ENCODE peak calls at places on chromosome 4, in seven cellular contexts. B is B cell; N is stimulated activated CD4-positive, alpha-beta T cell treated with anti-CD3 and anti-CD28 coated beads, Interleukin-2, amount 100 ng/mL, for 48 hours; Y is GM06990; C is naive thymus-derived CD8-positive, alpha-beta T cell; U is anterior cingulate cortex; G is kidney glomerular epithelial cell. R is an unnamed sample.

GRCh38 chr4:162323919-162324318 is 160.1 kb upstream of the FSTL5 start:
- DNase-seq in B (no peak), N (no peak), Y (no peak), C (no peak), U (no peak), G (no peak), R (no peak)

GRCh38 chr4:140195806-140196205 is 41.8 kb upstream of the MAML3 start:
- DNase-seq in B (no peak), N (no peak), Y (no peak), C (no peak), U (no peak), G (no peak), R (no peak)

GRCh38 chr4:109199585-109199984 is 102.9 kb downstream of the COL25A1 start:
- DNase-seq in B (no peak), N (no peak), Y (no peak), C (no peak), U (no peak), G (no peak), R (no peak)

GRCh38 chr4:2882341-2882740 is 38.7 kb downstream of the ADD1 start:
- DNase-seq in B (no peak), N (no peak), Y (no peak), C (no peak), U (no peak), G (no peak), R (no peak)

GRCh38 chr4:168724960-168725359 is 228.1 kb downstream of the PALLD start:
- DNase-seq in B (no peak), N (no peak), Y (peak; percentile 17), C (no peak), U (no peak), G (no peak), R (no peak)

GRCh38 chr4:67437974-67438713 is 107.2 kb downstream of the CENPC start:
- DNase-seq in B (no peak), N (no peak), Y (no peak), C (no peak), U (no peak), G (no peak), R (peak; percentile 27)

GRCh38 chr4:78057600-78058560 is 757 bp downstream of the FRAS1 start:
- DNase-seq in B (no peak), N (no peak), Y (peak; percentile 30), C (no peak), U (peak; percentile 57), G (peak; percentile 52), R (peak; percentile 5)

GRCh38 chr4:173264245-173264959 is 69.8 kb downstream of the HMGB2 start:
- DNase-seq in B (no peak), N (no peak), Y (peak; percentile 20), C (peak; percentile 12), U (no peak), G (no peak), R (peak; percentile 39)

GRCh38 chr4:188987011-188987410 is 847.8 kb downstream of the TRIML1 start:
- DNase-seq in B (no peak), N (no peak), Y (no peak), C (no peak), U (no peak), G (no peak), R (no peak)

GRCh38 chr4:39020130-39020529 is 12.1 kb downstream of the TMEM156 start:
- DNase-seq in B (no peak), N (no peak), Y (no peak), C (no peak), U (no peak), G (no peak), R (no peak)

GRCh38 chr4:17688011-17688441 is 73.6 kb downstream of the MED28 start:
- DNase-seq in B (no peak), N (no peak), Y (no peak), C (no peak), U (no peak), G (no peak), R (no peak)

GRCh38 chr4:143653031-143653430 is 47.4 kb downstream of the FREM3 start:
- DNase-seq in B (no peak), N (no peak), Y (no peak), C (no peak), U (no peak), G (no peak), R (no peak)

GRCh38 chr4:22515145-22515887 is 550 bp downstream of the ADGRA3 start:
- DNase-seq in B (no peak), N (peak; percentile 8), Y (peak; percentile 81), C (peak; percentile 22), U (peak; percentile 54), G (peak; percentile 51), R (peak; percentile 52)

GRCh38 chr4:98506462-98507132 is 151.8 kb downstream of the TSPAN5 start:
- DNase-seq in B (no peak), N (no peak), Y (no peak), C (no peak), U (no peak), G (no peak), R (no peak)

GRCh38 chr4:62917649-62918048 is 1491.6 kb downstream of the TECRL start:
- DNase-seq in B (no peak), N (no peak), Y (no peak), C (no peak), U (no peak), G (no peak), R (no peak)

GRCh38 chr4:182380701-182381295 is 137.6 kb downstream of the TENM3 start:
- DNase-seq in B (no peak), N (no peak), Y (no peak), C (no peak), U (no peak), G (no peak), R (no peak)

GRCh38 chr4:20176881-20177280 is 74.8 kb upstream of the SLIT2 start:
- DNase-seq in B (no peak), N (no peak), Y (no peak), C (no peak), U (no peak), G (no peak), R (no peak)

GRCh38 chr4:97367878-97368277 is 775.4 kb downstream of the STPG2 start:
- DNase-seq in B (no peak), N (no peak), Y (no peak), C (no peak), U (no peak), G (peak; percentile 62), R (no peak)

GRCh38 chr4:22363071-22363470 is 152.8 kb downstream of the ADGRA3 start:
- DNase-seq in B (no peak), N (no peak), Y (no peak), C (no peak), U (no peak), G (no peak), R (no peak)

GRCh38 chr4:109699553-109700225 is 3.6 kb downstream of the CASP6 start:
- DNase-seq in B (no peak), N (no peak), Y (no peak), C (no peak), U (no peak), G (no peak), R (no peak)

GRCh38 chr4:41859106-41859505 is 76.1 kb upstream of the TMEM33 start:
- DNase-seq in B (no peak), N (no peak), Y (no peak), C (no peak), U (no peak), G (no peak), R (no peak)

GRCh38 chr4:169852481-169852880 is 94.7 kb upstream of the HPF1 start:
- DNase-seq in B (no peak), N (no peak), Y (no peak), C (no peak), U (no peak), G (no peak), R (no peak)

GRCh38 chr4:142567199-142567598 is 278.9 kb downstream of the INPP4B start:
- DNase-seq in B (no peak), N (peak; percentile 43), Y (peak; percentile 37), C (peak; percentile 3), U (no peak), G (no peak), R (no peak)

GRCh38 chr4:184506527-184507121 is 32.3 kb upstream of the IRF2 start:
- DNase-seq in B (peak; percentile 85), N (peak; percentile 16), Y (peak; percentile 60), C (peak; percentile 11), U (no peak), G (no peak), R (peak; percentile 15)

GRCh38 chr4:112706840-112707207 is 69.9 kb downstream of the LARP7 start:
- DNase-seq in B (no peak), N (no peak), Y (no peak), C (no peak), U (no peak), G (no peak), R (no peak)

GRCh38 chr4:48588230-48588943 is 98.3 kb downstream of the ZAR1 start:
- DNase-seq in B (no peak), N (no peak), Y (no peak), C (no peak), U (no peak), G (no peak), R (no peak)

GRCh38 chr4:15451866-15452765 is 17.6 kb upstream of the CC2D2A start:
- DNase-seq in B (no peak), N (no peak), Y (no peak), C (no peak), U (no peak), G (peak; percentile 88), R (no peak)

GRCh38 chr4:88137112-88137511 is 21.3 kb downstream of the ABCG2 start:
- DNase-seq in B (no peak), N (no peak), Y (no peak), C (no peak), U (no peak), G (no peak), R (no peak)

GRCh38 chr4:9833421-9833820 is 52.0 kb downstream of the DRD5 start:
- DNase-seq in B (no peak), N (no peak), Y (no peak), C (no peak), U (no peak), G (no peak), R (no peak)

GRCh38 chr4:105496899-105497298 is 23.0 kb upstream of the PPA2 start:
- DNase-seq in B (no peak), N (no peak), Y (no peak), C (no peak), U (no peak), G (no peak), R (no peak)

GRCh38 chr4:31613946-31614623 is 893.9 kb downstream of the PCDH7 start:
- DNase-seq in B (no peak), N (no peak), Y (no peak), C (no peak), U (no peak), G (peak; percentile 38), R (no peak)

R was measured in HL-60.